ENCODE peak calls at places on chromosomes 3 and 15, in six cellular contexts. R, K, D, F, H and T are unnamed samples.

GRCh38 chr3:38151667-38152265 is 13.3 kb downstream of the MYD88 start:
- DNase-seq in K (no peak), F (no peak), R (no peak), H (no peak), D (peak), T (no peak)

GRCh38 chr15:56307180-56307579 is 58.0 kb upstream of the TEX9 start:
- DNase-seq in D (no peak), F (no peak), K (no peak), H (no peak), R (no peak), T (no peak)

GRCh38 chr3:54376440-54376839 is 254.1 kb downstream of the CACNA2D3 start:
- DNase-seq in R (no peak), H (no peak), D (no peak), F (no peak), K (no peak), T (no peak)

GRCh38 chr3:79012946-79013362 is 754.8 kb downstream of the ROBO1 start:
- DNase-seq in K (no peak), D (no peak), H (no peak), R (no peak), F (no peak), T (no peak)

GRCh38 chr3:124557433-124558232 is 172.6 kb upstream of the UMPS start:
- DNase-seq in H (no peak), R (no peak), K (no peak), F (peak), D (peak), T (no peak)

GRCh38 chr3:119323401-119324107 is 29.4 kb downstream of the ARHGAP31 start:
- DNase-seq in F (no peak), H (no peak), K (no peak), R (no peak), D (no peak), T (no peak)

GRCh38 chr3:35276616-35277015 is 362.7 kb upstream of the ARPP21 start:
- DNase-seq in R (no peak), F (no peak), H (no peak), D (no peak), K (no peak), T (no peak)

GRCh38 chr3:148020880-148021279 is 611.7 kb downstream of the ZIC1 start:
- DNase-seq in D (no peak), K (no peak), H (no peak), F (no peak), R (no peak), T (no peak)

GRCh38 chr3:4895848-4896247 is 83.4 kb upstream of the BHLHE40 start:
- DNase-seq in D (no peak), H (no peak), F (no peak), K (no peak), R (no peak), T (no peak)

GRCh38 chr3:68103811-68104210 is 449.4 kb upstream of the SUCLG2 start:
- DNase-seq in K (no peak), D (no peak), H (no peak), R (no peak), F (no peak), T (no peak)

GRCh38 chr15:78875107-78875914 is 2.6 kb downstream of the MORF4L1 start:
- DNase-seq in R (no peak), F (no peak), K (no peak), D (no peak), H (no peak), T (peak)

GRCh38 chr3:134406331-134407246 is 32.3 kb upstream of the AMOTL2 start:
- DNase-seq in R (no peak), D (peak), H (no peak), F (peak), K (peak), T (no peak)

GRCh38 chr15:89119489-89120478 is 31.5 kb downstream of the ABHD2 start:
- DNase-seq in D (no peak), K (no peak), H (no peak), F (no peak), R (no peak), T (no peak)

GRCh38 chr3:154059798-154060197 is 61.4 kb upstream of the ARHGEF26 start:
- DNase-seq in R (no peak), F (no peak), K (no peak), D (no peak), H (no peak), T (no peak)

GRCh38 chr3:73513260-73513659 is 111.5 kb downstream of the PDZRN3 start:
- DNase-seq in H (no peak), R (no peak), K (no peak), D (peak), F (peak), T (no peak)

GRCh38 chr3:12964713-12965612 is 108.3 kb downstream of the IQSEC1 start:
- DNase-seq in H (no peak), D (no peak), K (no peak), F (no peak), R (no peak), T (no peak)

GRCh38 chr15:78457101-78457500 is 19.1 kb downstream of the IREB2 start:
- DNase-seq in R (no peak), F (no peak), D (no peak), K (no peak), H (no peak), T (no peak)

GRCh38 chr15:94232107-94232506 is 746 bp downstream of the MCTP2 start:
- DNase-seq in F (no peak), H (no peak), D (no peak), R (no peak), K (no peak), T (no peak)

GRCh38 chr3:182568756-182569155 is 224.5 kb upstream of the ATP11B start:
- DNase-seq in D (no peak), H (no peak), K (no peak), F (no peak), R (no peak), T (no peak)

GRCh38 chr15:57555270-57555669 is 36.4 kb upstream of the MYZAP start:
- DNase-seq in H (no peak), D (no peak), R (no peak), K (no peak), F (no peak), T (no peak)

GRCh38 chr3:140768921-140769320 is 91.1 kb downstream of the TRIM42 start:
- DNase-seq in R (no peak), F (no peak), K (no peak), D (no peak), H (no peak), T (no peak)

GRCh38 chr15:28881170-28881569 is 4.6 kb upstream of the APBA2 start:
- DNase-seq in K (no peak), D (no peak), F (no peak), H (no peak), R (no peak), T (no peak)

GRCh38 chr3:65170357-65171090 is 482.7 kb upstream of the ADAMTS9 start:
- DNase-seq in K (no peak), D (peak), H (peak), F (peak), R (peak), T (peak)

GRCh38 chr15:97082835-97083234 is 752.3 kb downstream of the NR2F2 start:
- DNase-seq in R (no peak), F (no peak), D (no peak), K (no peak), H (no peak), T (no peak)

GRCh38 chr3:50170689-50171088 is 15.6 kb downstream of the SEMA3F start:
- DNase-seq in D (no peak), H (no peak), K (no peak), F (no peak), R (no peak), T (peak)

GRCh38 chr15:77836901-77837648 is 204.4 kb upstream of the LINGO1 start:
- DNase-seq in D (no peak), H (peak), R (peak), K (no peak), F (no peak), T (no peak)

GRCh38 chr3:197269024-197269423 is 29.4 kb downstream of the DLG1 start:
- DNase-seq in D (no peak), F (no peak), R (no peak), H (no peak), K (no peak), T (no peak)

GRCh38 chr15:24394303-24394702 is 281.3 kb upstream of the NPAP1 start:
- DNase-seq in D (no peak), H (no peak), F (no peak), K (no peak), R (no peak), T (no peak)

DNA sequence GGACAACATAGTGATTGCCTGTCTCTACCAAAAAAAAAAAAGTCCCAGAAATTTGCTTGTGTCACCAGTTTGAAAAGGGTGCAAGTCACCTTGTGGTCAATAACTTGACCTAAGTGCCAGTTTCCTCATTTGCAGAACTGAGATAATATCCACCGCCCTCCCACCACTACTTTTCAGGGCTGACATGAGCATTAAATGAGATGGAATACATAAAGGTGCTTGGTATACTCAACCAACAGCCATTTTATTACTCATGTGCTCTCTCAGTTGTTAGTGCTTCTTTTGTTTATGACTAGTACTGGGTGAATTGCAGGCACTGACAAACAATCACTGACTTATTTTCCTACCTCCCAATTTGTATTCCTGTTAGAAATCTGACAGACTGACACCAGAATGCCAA is 340.5 kb upstream of the SATB1 start:
- DNase-seq in F (no peak), D (no peak), K (no peak), R (no peak), H (no peak), T (no peak)
- TF ChIP-seq EP300 in F (no peak), D (no peak), K (no peak), R (no peak), H (no peak), T (no peak)

DNA sequence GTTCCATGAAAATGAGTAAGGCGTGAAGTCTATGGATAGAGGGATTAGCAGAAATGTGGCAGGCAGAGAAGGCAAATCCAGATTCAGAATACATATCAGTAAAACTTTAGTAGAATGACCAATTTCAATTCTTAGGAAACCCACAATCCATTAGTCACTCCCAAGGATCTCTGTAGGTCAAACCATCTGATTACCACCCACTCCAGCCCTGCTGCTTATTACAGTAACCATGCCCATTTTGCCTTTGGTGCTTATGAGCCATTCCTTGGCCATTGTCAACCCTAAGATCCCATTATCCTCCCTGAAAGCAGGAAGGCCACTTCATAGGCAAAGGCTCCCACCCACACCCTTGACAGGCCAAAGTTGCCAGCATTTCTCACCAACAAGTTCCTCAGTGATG is 5.1 kb upstream of the KLHL40 start:
- DNase-seq in F (no peak), R (peak), H (no peak), D (no peak), K (no peak), T (no peak)
- TF ChIP-seq EP300 in F (no peak), R (no peak), H (no peak), D (no peak), K (no peak), T (no peak)

DNA sequence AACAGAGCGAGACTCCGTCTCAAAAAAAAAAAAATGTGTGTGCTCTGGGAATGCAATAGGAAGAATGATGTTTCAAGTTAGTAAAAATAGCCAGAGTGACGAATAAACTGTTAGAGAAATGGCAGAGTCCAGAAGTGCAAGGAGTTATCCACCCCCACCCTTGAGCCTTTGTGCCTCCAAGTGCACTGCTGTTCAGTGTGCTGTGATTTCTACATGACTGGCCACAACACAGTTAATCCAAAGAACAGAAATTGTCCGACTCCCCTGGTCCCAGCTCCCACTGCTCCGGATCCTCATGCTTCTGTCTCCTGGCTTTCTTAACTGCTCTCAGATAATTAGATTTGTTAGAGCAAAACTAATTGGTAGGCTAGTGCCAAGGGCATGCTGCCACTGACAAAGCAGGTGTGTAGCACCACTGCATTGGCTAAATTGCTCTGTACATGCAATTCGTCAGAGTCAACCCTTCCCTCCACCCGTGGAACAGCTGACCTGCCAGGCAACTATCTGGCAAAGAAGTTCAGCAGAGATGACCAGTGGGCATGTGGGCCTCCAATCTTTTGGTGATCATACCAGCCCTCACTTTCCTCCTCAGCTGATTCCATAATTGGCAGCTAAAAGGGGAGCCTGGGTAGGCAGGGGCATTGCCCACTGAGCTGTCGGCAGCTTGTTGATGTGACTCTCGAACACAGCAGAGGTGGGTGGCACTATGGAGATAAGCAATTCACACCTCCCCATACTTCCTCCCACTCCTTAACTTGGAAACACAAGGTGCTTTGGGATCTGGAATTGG is 18.9 kb upstream of the ACAP2 start:
- DNase-seq in R (no peak), K (no peak), D (no peak), H (no peak), F (peak), T (no peak)
- TF ChIP-seq EP300 in R (no peak), K (no peak), D (no peak), H (no peak), F (no peak), T (no peak)

DNA sequence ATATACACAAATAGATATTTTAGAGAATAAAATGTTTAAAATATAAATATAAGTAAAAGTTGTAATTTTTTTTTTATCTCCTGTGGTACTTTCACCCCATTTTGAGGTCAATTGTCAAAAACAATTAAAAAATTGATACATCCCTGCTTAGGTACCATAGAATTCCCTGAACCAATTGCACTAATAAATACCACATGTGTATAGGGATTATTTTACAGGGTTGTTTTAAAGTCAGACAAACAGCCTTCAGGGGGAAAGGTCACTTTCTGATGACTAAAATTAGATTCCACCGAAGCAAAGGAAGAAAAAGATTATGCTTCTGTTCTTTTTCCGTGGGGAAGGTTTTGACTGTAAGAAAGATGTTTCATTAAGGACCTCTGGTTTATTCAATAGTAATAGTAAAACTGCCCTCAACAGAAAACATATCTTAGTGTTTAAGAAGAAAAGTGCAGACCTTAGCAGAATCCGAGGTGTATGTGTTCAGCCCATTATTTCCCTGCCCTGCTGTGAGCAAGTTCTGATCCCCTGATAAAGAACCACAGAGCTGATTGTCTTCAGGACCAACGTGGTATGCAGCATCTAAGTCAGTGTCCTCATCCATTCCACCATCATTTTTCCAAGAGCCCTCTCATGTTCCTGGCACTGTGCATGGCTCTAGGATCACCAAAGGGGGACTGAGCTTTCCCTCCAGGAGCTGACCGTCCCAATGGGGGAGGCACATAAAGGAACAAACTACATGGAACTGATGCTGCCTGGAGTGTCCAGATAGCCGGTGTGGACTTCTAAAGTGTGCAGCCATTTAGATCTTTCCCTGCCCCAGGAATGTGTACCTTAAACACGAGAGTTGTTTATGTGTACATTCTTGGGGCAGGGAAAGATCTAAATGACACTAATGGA is 132.8 kb upstream of the IL12A start:
- DNase-seq in R (no peak), D (no peak), H (no peak), K (no peak), F (no peak), T (no peak)
- TF ChIP-seq EP300 in R (no peak), D (no peak), H (no peak), K (no peak), F (no peak), T (no peak)

GRCh38 chr15:60396964-60397771 is 618 bp downstream of the ANXA2 start:
- DNase-seq in H (peak), K (no peak), D (peak), F (peak), R (peak), T (peak)

GRCh38 chr15:60396100-60396499 is 1.7 kb downstream of the ANXA2 start:
- DNase-seq in F (no peak), D (peak), K (no peak), H (no peak), R (no peak), T (no peak)

GRCh38 chr15:60397772-60398445 is at the start of gene ANXA2:
- DNase-seq in R (peak), D (peak), K (no peak), H (peak), F (peak), T (peak)

GRCh38 chr15:60395276-60396011 is 2.3 kb downstream of the ANXA2 start:
- DNase-seq in F (no peak), H (no peak), K (no peak), R (no peak), D (no peak), T (no peak)

DNA sequence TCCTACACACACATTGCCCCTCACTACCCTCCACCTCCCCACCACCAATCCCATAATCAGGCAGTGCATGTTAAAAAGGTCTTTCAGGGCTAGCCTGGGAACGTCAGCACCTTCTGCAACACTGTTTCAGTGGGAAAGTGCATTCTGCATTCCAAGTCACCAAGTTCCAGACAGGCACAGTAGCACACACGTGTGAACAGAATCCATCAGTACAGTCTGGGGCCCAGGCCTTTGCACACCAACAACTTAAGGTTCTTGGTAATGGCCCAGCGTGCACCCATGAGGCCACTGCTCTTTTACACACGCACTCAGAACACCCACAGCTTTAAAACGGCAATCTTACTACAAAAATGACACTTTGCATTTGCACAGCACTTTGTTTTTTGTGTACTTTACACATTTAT is 1.2 kb downstream of the ANXA2 start:
- DNase-seq in F (no peak), R (no peak), D (no peak), K (no peak), H (no peak), T (no peak)
- TF ChIP-seq EP300 in F (no peak), R (no peak), D (no peak), K (no peak), H (no peak), T (no peak)

GRCh38 chr3:112672716-112673506 is 32.0 kb upstream of the CCDC80 start:
- DNase-seq in H (no peak), F (no peak), K (no peak), D (no peak), R (no peak), T (no peak)

GRCh38 chr3:112670824-112671223 is 29.9 kb upstream of the CCDC80 start:
- DNase-seq in F (no peak), R (no peak), H (no peak), K (no peak), D (no peak), T (no peak)

GRCh38 chr3:112675349-112675748 is 34.4 kb upstream of the CCDC80 start:
- DNase-seq in H (no peak), F (no peak), D (no peak), K (no peak), R (no peak), T (no peak)

GRCh38 chr3:112675943-112676530 is 35.1 kb upstream of the CCDC80 start:
- DNase-seq in F (no peak), K (no peak), H (no peak), D (no peak), R (no peak), T (no peak)

DNA sequence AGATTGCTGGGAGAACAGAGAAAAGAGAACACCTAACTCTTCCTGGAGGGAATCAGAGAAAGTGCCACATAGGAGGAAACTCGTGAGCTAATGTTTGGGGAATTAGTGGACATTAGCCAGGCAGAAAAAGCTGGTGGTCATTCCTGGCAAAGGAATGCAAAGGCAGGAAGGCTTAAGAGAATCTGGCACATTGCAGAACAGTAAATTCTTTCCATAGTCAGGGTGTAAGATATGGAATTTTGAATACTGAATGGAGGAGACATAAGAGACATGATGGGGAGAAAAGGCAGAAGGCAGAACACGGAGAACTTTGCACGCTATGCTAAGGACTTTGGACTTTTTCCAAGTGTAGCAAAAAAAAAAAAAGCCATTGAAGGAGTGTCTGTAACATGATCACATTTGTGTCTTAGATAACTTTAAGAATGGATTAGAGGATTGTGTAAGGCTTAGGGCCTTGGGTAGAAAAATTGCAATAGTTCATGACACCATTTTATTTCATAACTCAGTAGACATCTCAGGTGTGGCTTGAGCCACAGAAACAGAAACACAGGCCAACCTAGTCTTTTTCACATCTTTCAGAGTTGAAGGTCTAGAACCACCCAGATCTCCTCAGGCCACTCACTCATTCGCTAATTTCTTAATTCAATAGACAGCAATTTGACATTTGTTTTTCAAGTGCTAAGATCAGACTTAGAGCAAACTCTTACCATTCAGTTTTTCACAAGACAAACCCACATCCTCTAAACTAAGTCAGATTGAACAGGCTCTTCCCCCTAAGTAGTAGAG is 31.2 kb upstream of the CCDC80 start:
- DNase-seq in D (no peak), F (no peak), H (no peak), K (no peak), R (no peak), T (no peak)
- TF ChIP-seq EP300 in D (no peak), F (no peak), H (no peak), K (no peak), R (no peak), T (no peak)

GRCh38 chr3:57752307-57752706 is 3.8 kb upstream of the SLMAP start:
- DNase-seq in H (no peak), K (no peak), R (no peak), F (peak), D (no peak), T (no peak)
- TF ChIP-seq EP300 in H (no peak), K (no peak), R (no peak), F (no peak), D (no peak), T (peak)